ENCODE peak calls at places on chromosomes 5 and 9, in nine cellular contexts. V is GM12878, D is breast epithelium, F is AG04450, Q is colonic mucosa, L is SK-N-SH, Y is uterus, J is HFFc6, E is cardiac fibroblast. C is an unnamed sample.

GRCh38 chr5:138702166-138702826 is 50.9 kb upstream of the CTNNA1 start:
- DNase-seq in E (no peak), L (no peak), F (no peak), Y (no peak), Q (no peak), J (no peak), V (no peak), D (no peak), C (no peak)

GRCh38 chr9:34177906-34178697 is 741 bp upstream of the UBAP1 start:
- DNase-seq in D (no peak), E (no peak), L (no peak), J (no peak), Q (no peak), V (no peak), Y (peak), F (no peak), C (no peak)

GRCh38 chr5:33343661-33344327 is 97.0 kb upstream of the TARS1 start:
- DNase-seq in D (no peak), E (peak), Y (no peak), V (no peak), L (no peak), F (peak), J (peak), Q (no peak), C (no peak)

GRCh38 chr9:20592673-20593072 is 29.6 kb downstream of the MLLT3 start:
- DNase-seq in Y (no peak), Q (no peak), J (no peak), L (no peak), V (no peak), D (no peak), E (no peak), F (no peak), C (no peak)

GRCh38 chr5:86881493-86882090 is 263.9 kb downstream of the COX7C start:
- DNase-seq in Q (no peak), J (no peak), D (no peak), Y (no peak), L (no peak), F (no peak), V (no peak), E (peak), C (no peak)

GRCh38 chr9:116547729-116548426 is 139.2 kb upstream of the TRIM32 start:
- DNase-seq in V (no peak), E (no peak), Q (no peak), F (no peak), L (no peak), D (no peak), J (no peak), Y (no peak), C (no peak)

GRCh38 chr9:30197954-30198353 is 2186.5 kb upstream of the ACO1 start:
- DNase-seq in Q (no peak), F (no peak), E (no peak), Y (no peak), V (no peak), J (no peak), D (no peak), L (no peak), C (no peak)

GRCh38 chr9:12794024-12794799 is 19.4 kb downstream of the LURAP1L start:
- DNase-seq in D (no peak), Y (no peak), L (no peak), F (peak), Q (no peak), J (no peak), V (no peak), E (peak), C (no peak)

GRCh38 chr5:152546493-152546892 is 141.4 kb upstream of the NMUR2 start:
- DNase-seq in Y (no peak), D (no peak), F (no peak), Q (no peak), J (no peak), L (no peak), V (no peak), E (no peak), C (no peak)

GRCh38 chr9:136697146-136697820 is 10.0 kb upstream of the AGPAT2 start:
- DNase-seq in D (no peak), E (peak), L (no peak), Y (no peak), F (no peak), Q (no peak), J (no peak), V (no peak), C (no peak)

GRCh38 chr5:108280248-108280647 is 101.7 kb downstream of the FBXL17 start:
- DNase-seq in L (no peak), J (no peak), Y (no peak), E (no peak), F (no peak), Q (no peak), V (no peak), D (no peak), C (no peak)

GRCh38 chr5:118253401-118254061 is 734.8 kb downstream of the DTWD2 start:
- DNase-seq in L (no peak), Y (no peak), J (no peak), Q (no peak), E (peak), V (no peak), D (no peak), F (no peak), C (no peak)

GRCh38 chr9:81814794-81815464 is 113.3 kb upstream of the SPATA31D4 start:
- DNase-seq in Y (no peak), L (no peak), E (no peak), Q (no peak), F (no peak), V (peak), D (no peak), J (no peak), C (no peak)

GRCh38 chr9:806285-807156 is 35.0 kb upstream of the DMRT1 start:
- DNase-seq in D (no peak), Y (no peak), E (peak), Q (no peak), L (peak), F (peak), J (peak), V (peak), C (no peak)

GRCh38 chr9:8660383-8660782 is 860.8 kb upstream of the DMAC1 start:
- DNase-seq in V (no peak), F (no peak), J (no peak), Y (peak), L (no peak), D (peak), Q (peak), E (peak), C (no peak)

GRCh38 chr5:36521838-36522745 is 84.3 kb upstream of the SLC1A3 start:
- DNase-seq in J (no peak), D (no peak), Y (no peak), Q (no peak), E (peak), F (no peak), L (no peak), V (no peak), C (no peak)

GRCh38 chr5:134749415-134749814 is 9.2 kb upstream of the DDX46 start:
- DNase-seq in F (no peak), E (no peak), V (no peak), D (no peak), Y (no peak), Q (no peak), L (no peak), J (no peak), C (no peak)

GRCh38 chr9:129416831-129417604 is 203.9 kb downstream of the C9orf50 start:
- DNase-seq in L (no peak), F (no peak), V (no peak), Q (no peak), Y (no peak), J (no peak), E (no peak), D (no peak), C (no peak)

GRCh38 chr9:2027761-2028160 is 12.6 kb downstream of the SMARCA2 start:
- DNase-seq in Y (no peak), F (no peak), E (no peak), Q (no peak), D (no peak), V (no peak), L (no peak), J (no peak), C (no peak)

GRCh38 chr5:138757061-138757776 is 4.0 kb downstream of the CTNNA1 start:
- DNase-seq in D (no peak), Y (no peak), L (no peak), V (no peak), Q (no peak), J (no peak), E (no peak), F (no peak), C (no peak)

GRCh38 chr9:88722753-88723152 is 187.8 kb downstream of the NXNL2 start:
- DNase-seq in F (no peak), D (no peak), L (no peak), Y (no peak), V (no peak), J (peak), E (peak), Q (no peak), C (no peak)

GRCh38 chr5:170429014-170429413 is 39.8 kb upstream of the KCNMB1 start:
- DNase-seq in J (no peak), Q (no peak), L (peak), V (no peak), D (no peak), Y (no peak), F (no peak), E (peak), C (no peak)

GRCh38 chr5:160923927-160924705 is 72.1 kb upstream of the ATP10B start:
- DNase-seq in Q (peak), D (peak), E (no peak), J (no peak), V (no peak), Y (no peak), L (no peak), F (no peak), C (no peak)

GRCh38 chr5:180525363-180525762 is 31.2 kb downstream of the CNOT6 start:
- DNase-seq in J (no peak), Q (no peak), E (no peak), F (no peak), L (no peak), V (no peak), D (no peak), Y (no peak), C (no peak)

GRCh38 chr5:39539470-39539869 is 114.7 kb upstream of the DAB2 start:
- DNase-seq in Y (no peak), L (no peak), E (no peak), Q (no peak), V (no peak), F (no peak), J (no peak), D (no peak), C (no peak)

GRCh38 chr9:70285246-70285645 is 26.5 kb downstream of the SMC5 start:
- DNase-seq in L (peak), Y (peak), J (peak), V (no peak), Q (no peak), D (no peak), F (peak), E (peak), C (no peak)

GRCh38 chr9:5714501-5715401 is 85.8 kb downstream of the RIC1 start:
- DNase-seq in J (peak), D (no peak), E (peak), L (no peak), Q (no peak), F (no peak), V (no peak), Y (no peak), C (no peak)

GRCh38 chr5:67089200-67089725 is 107.3 kb downstream of the CD180 start:
- DNase-seq in D (peak), J (peak), E (peak), Y (no peak), Q (no peak), L (peak), F (peak), V (no peak), C (no peak)

GRCh38 chr5:176700239-176700847 is 53.1 kb downstream of the TSPAN17 start:
- DNase-seq in F (no peak), E (no peak), D (no peak), Y (no peak), V (no peak), L (peak), Q (no peak), J (no peak), C (no peak)

GRCh38 chr9:4137234-4137633 is 162.6 kb downstream of the GLIS3 start:
- DNase-seq in E (peak), J (peak), L (no peak), Q (no peak), Y (no peak), V (no peak), D (no peak), F (peak), C (no peak)

GRCh38 chr5:93599427-93600146 is 16.6 kb downstream of the NR2F1 start:
- DNase-seq in Q (no peak), D (no peak), F (no peak), Y (no peak), J (no peak), V (no peak), L (peak), E (no peak), C (no peak)

GRCh38 chr5:147576646-147577535 is 67.0 kb upstream of the DPYSL3 start:
- DNase-seq in F (no peak), D (peak), V (no peak), E (peak), Y (peak), L (peak), J (peak), Q (peak), C (peak)

GRCh38 chr5:39194466-39195136 is 24.8 kb downstream of the FYB1 start:
- DNase-seq in Q (no peak), J (peak), V (no peak), L (no peak), D (no peak), F (peak), E (peak), Y (no peak), C (no peak)

GRCh38 chr9:136587944-136588662 is 42.3 kb upstream of the NOTCH1 start:
- DNase-seq in E (no peak), Q (no peak), F (no peak), D (no peak), Y (no peak), J (no peak), V (no peak), L (peak), C (no peak)

GRCh38 chr5:429453-430188 is 13.4 kb upstream of the EXOC3 start:
- DNase-seq in E (peak), J (peak), Y (no peak), Q (no peak), V (no peak), L (no peak), F (no peak), D (no peak), C (no peak)

GRCh38 chr9:137715321-137715720 is 96.5 kb downstream of the EHMT1 start:
- DNase-seq in E (no peak), L (no peak), Q (no peak), J (no peak), F (no peak), Y (no peak), D (no peak), V (no peak), C (no peak)

GRCh38 chr9:22108581-22109370 is 99.7 kb upstream of the CDKN2B start:
- DNase-seq in D (no peak), J (no peak), V (no peak), E (no peak), Q (peak), F (no peak), L (no peak), Y (no peak), C (no peak)

GRCh38 chr9:22111176-22111870 is 102.2 kb upstream of the CDKN2B start:
- DNase-seq in V (no peak), Y (no peak), J (no peak), L (no peak), Q (no peak), E (no peak), F (no peak), D (no peak), C (no peak)

GRCh38 chr9:22107202-22107601 is 98.1 kb upstream of the CDKN2B start:
- DNase-seq in J (no peak), E (no peak), F (no peak), D (no peak), Q (no peak), Y (no peak), V (no peak), L (no peak), C (no peak)

GRCh38 chr9:22105005-22105722 is 96.1 kb upstream of the CDKN2B start:
- DNase-seq in Y (no peak), E (no peak), L (no peak), V (peak), D (no peak), J (no peak), Q (no peak), F (no peak), C (no peak)

GRCh38 chr9:22107646-22108045 is 98.5 kb upstream of the CDKN2B start:
- DNase-seq in Y (no peak), Q (no peak), E (no peak), V (no peak), L (no peak), D (no peak), F (no peak), J (no peak), C (no peak)
- TF ChIP-seq CTCF in Y (no peak), Q (no peak), E (no peak), V (no peak), L (no peak), D (no peak), F (no peak), J (no peak), C (no peak)

GRCh38 chr9:119951090-119951489 is 581.9 kb upstream of the BRINP1 start:
- DNase-seq in Q (no peak), V (no peak), J (peak), D (no peak), Y (no peak), F (no peak), E (peak), L (no peak), C (no peak)
- TF ChIP-seq CTCF in Q (no peak), V (no peak), J (no peak), D (no peak), Y (no peak), F (no peak), E (no peak), L (no peak), C (no peak)

GRCh38 chr5:52786937-52787599 is 648 bp upstream of the ITGA1 start:
- DNase-seq in V (no peak), F (no peak), Q (peak), Y (peak), D (no peak), J (no peak), E (peak), L (no peak), C (no peak)
- TF ChIP-seq CTCF in V (peak), F (no peak), Q (no peak), Y (peak), D (no peak), J (no peak), E (peak), L (peak), C (no peak)

DNA sequence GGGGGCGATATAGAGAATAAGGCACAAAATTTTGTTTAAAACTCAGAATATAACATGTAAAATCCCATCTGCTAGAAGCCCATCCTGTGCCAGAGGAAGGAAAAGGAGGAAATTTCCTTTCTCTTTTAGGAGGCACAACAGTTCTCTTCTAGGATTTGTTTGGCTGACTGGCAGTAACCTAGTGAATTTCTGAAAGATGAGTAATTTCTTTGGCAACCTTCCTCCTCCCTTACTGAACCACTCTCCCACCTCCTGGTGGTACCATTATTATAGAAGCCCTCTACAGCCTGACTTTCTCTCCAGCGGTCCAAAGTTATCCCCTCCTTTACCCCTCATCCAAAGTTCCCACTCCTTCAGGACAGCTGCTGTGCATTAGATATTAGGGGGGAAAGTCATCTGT is 18.3 kb downstream of the MOCS2 start:
- DNase-seq in E (peak), Q (no peak), J (peak), V (no peak), Y (no peak), D (no peak), L (no peak), F (peak), C (no peak)
- TF ChIP-seq CTCF in E (peak), Q (no peak), J (peak), V (no peak), Y (no peak), D (no peak), L (no peak), F (peak), C (no peak)

GRCh38 chr5:31531543-31531887 is 378 bp downstream of the DROSHA start:
- DNase-seq in E (peak), Q (peak), F (no peak), L (peak), Y (no peak), J (peak), D (no peak), V (no peak), C (no peak)

GRCh38 chr5:31534527-31535046 is 2.5 kb downstream of the C5orf22 start:
- DNase-seq in Y (no peak), D (no peak), Q (no peak), F (no peak), V (no peak), L (no peak), J (no peak), E (no peak), C (no peak)

GRCh38 chr5:31536873-31537272 is 4.8 kb downstream of the C5orf22 start:
- DNase-seq in L (no peak), F (no peak), E (no peak), Y (no peak), Q (no peak), V (no peak), D (no peak), J (no peak), C (no peak)

GRCh38 chr5:31530541-31531265 is 1.2 kb downstream of the DROSHA start:
- DNase-seq in L (no peak), Y (no peak), Q (no peak), F (no peak), E (no peak), V (no peak), D (no peak), J (peak), C (no peak)

DNA sequence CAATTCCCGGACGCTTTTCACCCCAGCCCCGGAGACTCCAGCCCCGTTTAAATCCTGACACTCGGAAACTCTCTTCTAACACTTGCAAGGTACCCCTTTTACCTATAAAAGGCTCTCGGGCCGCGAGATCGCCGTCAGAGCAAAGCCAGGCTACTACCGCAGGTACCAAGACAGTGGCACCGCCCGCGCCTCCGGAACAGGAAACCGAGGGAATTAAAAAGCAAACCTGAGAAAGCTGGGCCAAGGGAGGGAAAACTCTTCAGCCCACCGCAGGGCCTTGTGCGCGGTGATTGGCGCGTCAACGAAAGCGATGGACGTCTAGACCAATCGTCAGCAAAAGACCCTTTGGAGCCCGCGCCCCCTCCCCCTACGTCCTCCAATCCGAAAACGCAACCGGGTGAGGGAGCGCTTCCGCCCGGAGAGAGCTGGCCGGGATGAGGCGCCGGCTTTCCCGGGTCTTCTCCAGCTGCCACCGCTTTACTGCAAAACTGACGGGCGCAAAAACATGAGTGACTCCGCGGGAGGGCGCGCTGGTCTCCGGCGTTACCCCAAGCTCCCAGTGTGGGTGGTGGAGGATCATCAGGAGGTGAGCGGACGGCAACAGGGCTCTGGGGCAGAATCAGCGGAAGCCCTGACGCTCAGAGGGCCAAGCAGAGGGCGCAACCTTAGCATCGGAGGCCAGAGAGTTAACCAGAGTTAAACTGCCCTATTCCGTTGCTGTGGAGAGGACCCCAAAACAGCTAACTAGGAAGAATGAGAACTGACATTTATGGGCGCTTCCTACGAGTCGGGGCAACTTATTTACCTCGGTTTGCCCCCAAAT is at the start of the genes C5orf22 and DROSHA:
- DNase-seq in F (peak), V (peak), Y (peak), E (peak), J (peak), D (peak), Q (peak), L (peak), C (peak)
- TF ChIP-seq CTCF in F (peak), V (no peak), Y (no peak), E (peak), J (peak), D (no peak), Q (no peak), L (peak), C (no peak)

DNA sequence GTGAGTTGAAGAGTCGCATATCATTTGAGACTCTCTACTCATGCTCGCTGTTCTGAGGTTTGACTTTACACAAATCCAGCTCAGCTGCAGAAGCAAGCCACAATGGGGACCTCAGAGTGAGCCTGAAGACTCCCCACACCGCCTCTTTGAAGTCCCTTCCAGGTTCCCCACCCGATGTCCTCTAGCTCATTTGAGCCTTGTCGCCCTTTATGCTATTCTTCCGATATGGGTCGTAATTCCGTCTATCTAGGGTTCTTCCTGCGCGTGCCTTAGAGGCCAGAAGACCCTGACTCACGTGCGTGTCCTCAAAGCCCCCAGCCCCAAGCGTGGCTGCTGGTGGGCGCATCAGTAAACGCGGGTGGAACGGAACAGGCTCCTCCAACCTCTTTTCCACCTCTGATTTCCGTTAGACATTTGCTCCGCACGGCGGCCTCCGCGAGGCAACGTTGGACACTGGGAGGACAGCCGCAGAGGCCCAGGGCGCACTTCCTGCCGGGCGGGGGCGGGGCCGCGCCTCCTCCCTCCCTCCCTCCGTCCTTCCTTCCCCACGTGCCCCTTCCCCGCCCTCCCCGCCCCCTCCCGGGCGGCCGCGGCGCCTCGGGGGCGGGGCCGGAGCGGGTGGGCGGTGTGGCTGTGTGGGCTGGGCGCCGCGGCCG is at the start of gene SNX30:
- DNase-seq in D (peak), L (peak), J (peak), Q (peak), F (peak), Y (peak), V (no peak), E (peak), C (peak)
- TF ChIP-seq CTCF in D (no peak), L (no peak), J (peak), Q (no peak), F (peak), Y (no peak), V (no peak), E (no peak), C (no peak)